ENCODE peak calls at places on chromosome 22, in nine cellular contexts. C is heart left ventricle, S is neural progenitor cell, K is tibial artery, A is ovary, I is tibial nerve, H is fibroblast of lung, P is cardiac muscle cell, W is Peyer's patch. O is an unnamed sample.

GRCh38 chr22:22395230-22395629 is 113.3 kb downstream of the ZNF280B start:
- DNase-seq in C (no peak), S (no peak), K (no peak), A (no peak), I (no peak), H (no peak), P (no peak), W (peak; percentile 70), O (no peak)

GRCh38 chr22:49019737-49020136 is 807.9 kb downstream of the BRD1 start:
- DNase-seq in C (peak; percentile 13), S (no peak), K (peak; percentile 11), A (peak; percentile 3), I (no peak), H (no peak), P (no peak), W (no peak), O (no peak)

GRCh38 chr22:38423512-38424503 is 31.2 kb downstream of the KCNJ4 start:
- DNase-seq in C (no peak), S (no peak), K (no peak), A (no peak), I (no peak), H (no peak), P (no peak), W (peak; percentile 65), O (no peak)

GRCh38 chr22:41636467-41636866 is 15.4 kb downstream of the XRCC6 start:
- DNase-seq in C (peak; percentile 26), S (no peak), K (no peak), A (no peak), I (no peak), H (peak; percentile 60), P (peak; percentile 7), W (no peak), O (no peak)

GRCh38 chr22:30038219-30038618 is 42.0 kb upstream of the HORMAD2 start:
- DNase-seq in C (no peak), S (no peak), K (no peak), A (no peak), I (no peak), H (peak; percentile 76), P (peak; percentile 84), W (peak; percentile 47), O (no peak)

GRCh38 chr22:39308614-39309363 is 10.6 kb downstream of the RPL3 start:
- DNase-seq in C (no peak), S (no peak), K (peak; percentile 85), A (peak; percentile 71), I (peak; percentile 53), H (peak; percentile 90), P (peak; percentile 95), W (peak; percentile 86), O (no peak)

GRCh38 chr22:40703174-40703573 is 23.9 kb downstream of the MCHR1 start:
- DNase-seq in C (no peak), S (no peak), K (no peak), A (no peak), I (no peak), H (no peak), P (no peak), W (no peak), O (no peak)

GRCh38 chr22:31142285-31142684 is 2.0 kb upstream of the PLA2G3 start:
- DNase-seq in C (no peak), S (no peak), K (no peak), A (no peak), I (no peak), H (no peak), P (no peak), W (no peak), O (no peak)

GRCh38 chr22:20319041-20319744 is 667 bp downstream of the DGCR6L start:
- DNase-seq in C (no peak), S (peak; percentile 66), K (no peak), A (peak; percentile 38), I (no peak), H (no peak), P (no peak), W (peak; percentile 45), O (no peak)

GRCh38 chr22:23245799-23246136 is 65.5 kb downstream of the BCR start:
- DNase-seq in C (no peak), S (no peak), K (no peak), A (no peak), I (no peak), H (no peak), P (no peak), W (no peak), O (no peak)

GRCh38 chr22:50318356-50318697 is 8.5 kb downstream of the DENND6B start:
- DNase-seq in C (no peak), S (no peak), K (no peak), A (no peak), I (no peak), H (no peak), P (no peak), W (no peak), O (no peak)

DNA sequence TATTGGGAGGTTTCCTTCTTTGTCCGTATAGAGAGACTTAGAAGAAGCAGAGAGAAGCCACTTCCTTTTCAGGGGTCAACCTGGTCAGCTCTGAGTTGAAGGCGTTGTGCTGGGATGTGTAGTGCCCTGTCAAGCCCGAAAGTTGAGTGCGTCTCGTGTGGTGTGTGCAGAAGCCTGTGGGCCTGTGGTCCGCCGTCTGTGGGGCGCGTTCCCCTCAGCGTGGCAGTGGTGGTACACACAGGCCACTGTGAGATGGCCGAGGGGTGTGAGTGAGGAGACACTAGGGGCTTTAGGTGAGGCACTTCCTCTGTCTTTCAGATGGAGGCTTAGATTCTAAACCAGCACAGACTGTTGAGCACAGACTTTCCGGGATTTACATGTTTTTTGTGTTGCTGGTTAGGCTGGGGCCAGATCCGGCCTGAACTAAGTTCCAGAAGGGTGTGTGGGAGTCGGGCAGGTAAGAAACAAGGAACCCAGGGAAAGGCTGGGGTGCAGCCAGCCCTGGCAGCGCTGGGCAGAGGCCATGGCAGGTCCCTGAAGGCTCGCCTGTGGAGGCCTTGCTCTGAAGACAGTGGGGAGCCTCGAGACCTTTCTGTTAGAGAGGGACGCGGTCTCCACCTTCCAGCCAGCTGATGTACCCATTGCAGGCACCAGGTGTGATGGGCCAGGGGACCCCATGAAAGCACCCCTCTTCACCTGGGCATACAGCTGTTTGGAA is 194.2 kb downstream of the TBC1D22A start:
- DNase-seq in C (no peak), S (no peak), K (no peak), A (no peak), I (no peak), H (no peak), P (no peak), W (no peak), O (no peak)
- H3K36me3 ChIP-seq in C (no peaks in the 10 kb centered on the region), S (no peaks in the 10 kb centered on the region), K (peaks cover 8% of the 10 kb centered on the region), A (no peaks in the 10 kb centered on the region), I (peaks cover 7% of the 10 kb centered on the region), H (no peaks in the 10 kb centered on the region), P (no peaks in the 10 kb centered on the region), W (no peaks in the 10 kb centered on the region), O (no peaks in the 10 kb centered on the region)

GRCh38 chr22:32617271-32617670 is 142.7 kb downstream of the FBXO7 start:
- DNase-seq in C (no peak), S (no peak), K (no peak), A (no peak), I (no peak), H (peak; percentile 59), P (peak; percentile 41), W (no peak), O (no peak)

GRCh38 chr22:32618461-32619140 is 144.0 kb downstream of the FBXO7 start:
- DNase-seq in C (no peak), S (no peak), K (peak; percentile 78), A (peak; percentile 69), I (peak; percentile 71), H (no peak), P (peak; percentile 40), W (peak; percentile 54), O (no peak)

GRCh38 chr22:32619614-32620426 is 145.2 kb downstream of the FBXO7 start:
- DNase-seq in C (no peak), S (no peak), K (peak; percentile 83), A (peak; percentile 66), I (peak; percentile 64), H (peak; percentile 91), P (peak; percentile 80), W (no peak), O (no peak)

GRCh38 chr22:32615874-32616564 is 141.4 kb downstream of the FBXO7 start:
- DNase-seq in C (no peak), S (peak; percentile 34), K (no peak), A (no peak), I (no peak), H (no peak), P (no peak), W (no peak), O (no peak)

GRCh38 chr22:32617883-32618282 is 143.3 kb downstream of the FBXO7 start:
- DNase-seq in C (no peak), S (no peak), K (no peak), A (no peak), I (no peak), H (no peak), P (peak; percentile 43), W (peak; percentile 64), O (no peak)
- H3K27ac ChIP-seq in C (peak overlapping the region; percentile 81), S (no peak overlapping the region), K (peak overlapping the region; percentile 89), A (peak overlapping the region; percentile 42), I (peak overlapping the region; percentile 93), H (no peak overlapping the region), P (no peak overlapping the region), W (peak overlapping the region; percentile 70), O (no peak overlapping the region)

DNA sequence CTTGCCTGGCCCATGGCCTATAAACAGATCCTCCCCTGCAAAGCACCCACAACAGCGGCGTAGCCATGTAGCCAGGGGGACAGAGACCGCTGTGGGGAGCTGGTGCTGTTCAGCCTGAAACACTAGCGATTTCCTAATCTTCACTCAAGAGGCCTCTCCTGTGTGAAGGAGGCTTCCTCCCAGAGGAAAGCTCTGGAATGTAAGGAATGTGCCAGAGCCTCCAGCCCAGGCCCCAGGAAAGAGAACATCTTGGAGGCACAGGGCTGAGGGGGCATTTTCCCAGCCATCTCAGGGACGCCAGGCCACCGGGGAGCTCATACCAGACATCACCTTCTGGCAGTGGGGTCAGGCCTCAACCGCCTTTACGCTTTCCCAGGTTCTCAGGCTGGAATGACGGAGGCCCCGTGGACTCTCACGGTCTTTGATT is 24.0 kb downstream of the MIAT start:
- DNase-seq in C (no peak), S (peak; percentile 83), K (no peak), A (no peak), I (no peak), H (peak; percentile 88), P (peak; percentile 96), W (no peak), O (no peak)
- TF ChIP-seq CTCF in C (no peak), S (no peak), K (no peak), A (no peak), I (no peak), H (no peak), P (peak; percentile 29), W (no peak), O (no peak)

DNA sequence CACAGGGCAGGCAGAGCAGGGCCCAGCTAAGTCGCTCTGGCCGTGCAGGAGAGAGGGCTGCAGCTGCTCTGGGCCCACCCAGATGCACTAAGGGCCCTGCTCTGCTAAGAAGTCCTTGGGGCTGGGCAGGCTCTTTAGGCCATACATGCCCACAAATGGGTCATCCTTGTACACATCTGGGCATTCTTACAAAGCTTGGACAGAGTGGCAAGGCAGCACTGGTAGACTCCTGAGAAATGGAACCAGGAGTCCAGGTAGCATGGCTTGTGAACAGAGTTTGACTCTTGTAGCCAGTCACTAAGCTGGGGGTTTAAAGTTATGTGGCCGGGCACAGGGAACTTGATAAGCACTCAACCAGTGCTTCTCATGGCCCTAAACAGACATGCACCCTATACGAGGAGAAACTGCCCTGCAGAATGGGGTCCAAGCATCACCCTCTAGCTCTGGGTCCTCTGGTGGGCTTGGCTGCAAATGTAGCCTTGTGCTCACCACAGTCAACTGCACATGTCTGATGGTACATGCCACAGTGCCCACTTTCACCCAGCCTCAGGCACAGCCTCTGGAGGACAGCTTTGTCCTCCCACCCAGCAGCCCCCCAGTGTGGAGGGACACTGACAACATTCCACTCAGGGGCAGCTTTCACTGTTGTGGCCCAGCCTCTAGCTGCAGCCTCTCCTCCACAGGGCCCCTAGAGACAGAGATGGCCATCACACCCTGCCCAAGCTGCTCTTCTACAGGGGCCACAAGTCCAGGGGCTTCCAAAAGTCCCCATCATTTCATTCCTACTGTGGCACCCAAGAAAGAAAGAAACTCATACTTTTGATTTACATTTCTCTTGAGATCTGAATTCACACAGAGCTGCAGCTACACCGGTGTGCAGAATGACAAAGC is 75.2 kb downstream of the DGCR2 start:
- DNase-seq in C (no peak), S (no peak), K (no peak), A (peak; percentile 15), I (no peak), H (no peak), P (no peak), W (no peak), O (no peak)
- H3K36me3 ChIP-seq in C (peaks cover 37% of the 10 kb centered on the region), S (no peaks in the 10 kb centered on the region), K (peaks cover 93% of the 10 kb centered on the region), A (no peaks in the 10 kb centered on the region), I (peaks cover 93% of the 10 kb centered on the region), H (peaks cover 16% of the 10 kb centered on the region), P (peaks cover 47% of the 10 kb centered on the region), W (no peaks in the 10 kb centered on the region), O (peaks cover 65% of the 10 kb centered on the region)